ENCODE peak calls at places on chromosomes 1 and 21, in five cellular contexts. N is H1, W is HepG2, E is K562, G is GM12878. A is an unnamed sample.

GRCh38 chr21:35226960-35227741 is 178.0 kb upstream of the RUNX1 start:
- DNase-seq in G (peak), N (no peak), W (no peak), E (no peak), A (no peak)

GRCh38 chr21:45865106-45865835 is 116.3 kb upstream of the COL6A1 start:
- DNase-seq in N (no peak), E (no peak), W (no peak), G (no peak), A (no peak)

GRCh38 chr1:7899741-7900140 is 40.9 kb downstream of the TNFRSF9 start:
- DNase-seq in G (no peak), W (no peak), E (no peak), N (no peak), A (no peak)

GRCh38 chr21:27756191-27756590 is 789.3 kb upstream of the ADAMTS5 start:
- DNase-seq in G (no peak), N (no peak), W (no peak), E (no peak), A (no peak)

GRCh38 chr21:43995521-43996105 is 16.5 kb upstream of the TRAPPC10 start:
- DNase-seq in N (no peak), W (no peak), E (no peak), G (no peak), A (no peak)

GRCh38 chr1:212777166-212777565 is 14.4 kb downstream of the NSL1 start:
- DNase-seq in N (no peak), G (no peak), W (no peak), E (no peak), A (no peak)

GRCh38 chr1:236689713-236690569 is 3.6 kb downstream of the ACTN2 start:
- DNase-seq in E (no peak), N (no peak), W (no peak), G (no peak), A (no peak)

GRCh38 chr1:221841291-221841982 is 99.5 kb upstream of the DUSP10 start:
- DNase-seq in G (no peak), W (no peak), E (no peak), N (no peak), A (no peak)

GRCh38 chr21:34670220-34670961 is 1.6 kb downstream of the CLIC6 start:
- DNase-seq in W (no peak), G (no peak), N (no peak), E (no peak), A (no peak)

GRCh38 chr21:28627691-28628090 is 365.0 kb downstream of the LTN1 start:
- DNase-seq in W (no peak), G (no peak), N (no peak), E (no peak), A (no peak)

GRCh38 chr1:227939791-227940771 is 7.7 kb downstream of the WNT9A start:
- DNase-seq in N (no peak), E (no peak), G (no peak), W (no peak), A (no peak)

GRCh38 chr1:214027498-214027897 is 39.7 kb downstream of the PROX1 start:
- DNase-seq in E (no peak), N (no peak), W (peak), G (no peak), A (no peak)

GRCh38 chr1:214550339-214551051 is 907 bp downstream of the PTPN14 start:
- DNase-seq in E (no peak), N (no peak), G (no peak), W (no peak), A (no peak)

GRCh38 chr1:13605159-13605558 is 21.5 kb downstream of the PDPN start:
- DNase-seq in G (no peak), W (no peak), N (no peak), E (no peak), A (no peak)

GRCh38 chr1:1976031-1976430 is 27.6 kb downstream of the CFAP74 start:
- DNase-seq in G (no peak), W (no peak), E (no peak), N (no peak), A (no peak)

GRCh38 chr1:47755368-47755990 is 241.7 kb downstream of the TRABD2B start:
- DNase-seq in N (peak), E (peak), W (peak), G (no peak), A (peak)

GRCh38 chr1:119276558-119276957 is 92.0 kb upstream of the HAO2 start:
- DNase-seq in E (no peak), N (no peak), W (no peak), G (no peak), A (no peak)

GRCh38 chr1:228297242-228297641 is 89.4 kb downstream of the OBSCN start:
- DNase-seq in E (no peak), W (no peak), N (no peak), G (no peak), A (no peak)

GRCh38 chr21:45869121-45870007 is 112.2 kb upstream of the COL6A1 start:
- DNase-seq in N (no peak), E (no peak), W (no peak), G (no peak), A (no peak)

GRCh38 chr1:51719146-51719545 is 102.3 kb downstream of the OSBPL9 start:
- DNase-seq in W (no peak), N (no peak), E (no peak), G (no peak), A (no peak)

GRCh38 chr1:32981003-32981909 is 16.6 kb upstream of the RNF19B start:
- DNase-seq in W (no peak), E (no peak), N (no peak), G (peak), A (no peak)

GRCh38 chr1:15280416-15280815 is 33.4 kb downstream of the FHAD1 start:
- DNase-seq in G (no peak), W (no peak), N (no peak), E (no peak), A (no peak)

GRCh38 chr1:155256101-155256852 is 994 bp upstream of the ENTREP3 start:
- DNase-seq in N (no peak), W (no peak), G (no peak), E (no peak), A (no peak)

GRCh38 chr21:15604424-15604823 is 125.4 kb upstream of the USP25 start:
- DNase-seq in N (no peak), G (no peak), E (no peak), W (no peak), A (no peak)

GRCh38 chr1:30700528-30701265 is 22.7 kb downstream of the MATN1 start:
- DNase-seq in E (peak), G (no peak), N (no peak), W (no peak), A (no peak)

GRCh38 chr21:45592208-45592619 is 50.0 kb upstream of the SLC19A1 start:
- DNase-seq in W (no peak), N (no peak), G (peak), E (peak), A (no peak)

GRCh38 chr1:46301406-46302090 is 1.9 kb downstream of the LRRC41 start:
- DNase-seq in E (peak), G (no peak), W (peak), N (no peak), A (no peak)

GRCh38 chr1:82492168-82492567 is 691.4 kb downstream of the ADGRL2 start:
- DNase-seq in E (no peak), W (no peak), G (no peak), N (no peak), A (no peak)

GRCh38 chr1:238779676-238780075 is 606.7 kb upstream of the CHRM3 start:
- DNase-seq in E (no peak), N (no peak), W (no peak), G (no peak), A (no peak)

GRCh38 chr1:212470059-212470458 is 37.3 kb downstream of the NENF start:
- DNase-seq in E (no peak), W (no peak), N (no peak), G (no peak), A (peak)

GRCh38 chr1:203427451-203427850 is 48.2 kb upstream of the PRELP start:
- DNase-seq in E (no peak), W (no peak), G (no peak), N (no peak), A (no peak)

GRCh38 chr1:37394574-37395464 is 79.6 kb upstream of the ZC3H12A start:
- DNase-seq in N (peak), G (no peak), E (no peak), W (no peak), A (peak)

GRCh38 chr1:241994171-241994570 is 4.7 kb downstream of the MAP1LC3C start:
- DNase-seq in N (no peak), W (no peak), G (no peak), E (no peak), A (no peak)

GRCh38 chr21:34846601-34847112 is 177.9 kb downstream of the CLIC6 start:
- DNase-seq in E (no peak), W (no peak), G (no peak), N (no peak), A (peak)

GRCh38 chr1:200979574-200980451 is 43.7 kb downstream of the KIF21B start:
- DNase-seq in W (peak), G (no peak), N (peak), E (peak), A (peak)

GRCh38 chr1:206955476-206956312 is 9.4 kb upstream of the PIGR start:
- DNase-seq in G (no peak), E (peak), N (no peak), W (peak), A (no peak)

GRCh38 chr1:13407811-13408210 is 2.4 kb upstream of the PRAMEF20 start:
- DNase-seq in G (no peak), W (no peak), N (no peak), E (no peak), A (no peak)

GRCh38 chr1:205916541-205916940 is 26.7 kb downstream of the SLC26A9 start:
- DNase-seq in W (no peak), G (no peak), E (no peak), N (no peak), A (no peak)

GRCh38 chr1:205917466-205918248 is 25.6 kb downstream of the SLC26A9 start:
- DNase-seq in G (no peak), N (no peak), W (no peak), E (no peak), A (no peak)

GRCh38 chr1:205913451-205914204 is 29.6 kb downstream of the SLC26A9 start:
- DNase-seq in N (no peak), E (no peak), W (no peak), G (no peak), A (no peak)

GRCh38 chr1:205914730-205915129 is 28.5 kb downstream of the SLC26A9 start:
- DNase-seq in G (no peak), W (no peak), E (no peak), N (no peak), A (no peak)

GRCh38 chr1:205915354-205915990 is 27.8 kb downstream of the SLC26A9 start:
- DNase-seq in E (no peak), N (no peak), W (no peak), G (no peak), A (no peak)
- H3K27ac ChIP-seq in E (no peak), N (no peak), W (no peak), G (no peak), A (no peak)

GRCh38 chr1:161069731-161070270 is at the start of gene ARHGAP30:
- DNase-seq in W (no peak), E (no peak), N (no peak), G (peak), A (no peak)

GRCh38 chr1:161066694-161067093 is 3.0 kb downstream of the ARHGAP30 start:
- DNase-seq in G (no peak), W (no peak), N (no peak), E (no peak), A (no peak)

GRCh38 chr1:161069201-161069685 is 448 bp downstream of the ARHGAP30 start:
- DNase-seq in N (no peak), G (no peak), W (no peak), E (no peak), A (no peak)

GRCh38 chr1:161070737-161071136 is 1.0 kb upstream of the ARHGAP30 start:
- DNase-seq in N (no peak), G (no peak), E (no peak), W (no peak), A (no peak)

DNA sequence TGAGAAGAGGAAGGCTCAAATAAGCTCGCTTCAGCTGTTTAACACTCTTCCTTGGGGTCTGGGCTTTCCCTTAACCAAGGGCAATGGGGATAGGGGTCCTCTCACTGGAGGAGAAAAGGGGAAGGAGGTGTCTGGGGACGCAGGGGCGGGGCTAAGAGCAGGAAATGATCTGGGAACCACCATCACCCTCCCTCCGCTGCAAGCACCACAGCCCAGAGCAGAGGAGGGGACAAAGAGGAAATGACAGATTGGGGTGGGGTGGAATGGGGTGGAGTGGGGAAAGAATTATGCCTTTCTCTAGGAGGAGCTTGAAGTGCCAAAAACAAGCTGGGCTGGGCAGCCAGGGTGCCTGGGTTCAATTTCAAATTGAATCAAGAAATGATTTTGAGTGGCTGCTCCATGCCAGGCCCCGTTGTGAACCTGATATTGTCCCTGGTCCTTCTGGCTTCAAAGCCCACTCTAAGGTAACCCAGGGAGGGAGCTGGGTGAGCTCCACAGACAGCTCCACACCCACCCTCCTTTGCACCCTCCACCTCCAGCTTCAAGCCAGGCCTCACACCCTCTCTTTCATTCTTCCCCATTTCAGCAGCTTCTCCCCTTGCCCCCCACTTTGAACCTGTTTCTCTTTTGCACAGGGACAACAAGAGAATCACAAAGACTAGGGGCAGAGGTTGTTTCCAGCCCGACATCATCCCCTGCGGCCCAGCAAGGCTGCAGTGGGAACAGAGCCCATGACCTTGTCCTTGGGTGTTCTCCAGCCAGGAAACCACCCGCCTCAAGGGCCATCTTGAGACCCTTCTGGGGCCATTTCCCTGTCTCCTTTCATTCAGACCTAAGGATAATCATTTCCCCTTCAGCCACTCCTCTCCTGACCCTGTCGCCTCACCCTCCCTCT is 1.1 kb downstream of the ARHGAP30 start:
- DNase-seq in E (no peak), N (no peak), G (peak), W (no peak), A (no peak)
- TF ChIP-seq POLR2AphosphoS5 in E (no peak), N (no peak), G (peak), W (no peak), A (no peak)

DNA sequence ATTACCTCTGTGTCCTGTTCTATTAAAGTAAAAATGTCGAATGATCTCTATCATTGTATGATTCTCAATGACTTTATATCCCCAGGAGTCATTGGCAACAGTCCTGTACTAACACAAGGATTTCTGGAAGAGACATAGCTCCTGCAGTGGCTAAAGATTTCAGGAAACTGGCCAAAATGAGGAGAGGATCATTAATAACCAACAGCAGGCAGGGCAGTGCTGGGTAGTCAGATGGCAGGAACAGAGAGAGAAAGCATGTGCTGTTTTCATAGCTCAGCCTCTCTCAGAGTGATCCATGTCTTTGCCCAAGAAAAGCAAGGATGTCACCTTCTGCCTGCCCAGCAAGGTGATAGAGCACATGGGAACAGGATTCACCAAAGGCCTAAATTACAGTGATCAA is 604.7 kb upstream of the PLXNA2 start:
- DNase-seq in W (no peak), G (no peak), E (no peak), N (no peak), A (no peak)
- TF ChIP-seq ATF3 in W (no peak), G (no peak), E (no peak), N (no peak), A (no peak)

GRCh38 chr1:111559736-111560279 is 56.4 kb upstream of the ADORA3 start:
- DNase-seq in N (no peak), E (no peak), G (no peak), W (peak), A (no peak)
- H3K27ac ChIP-seq in N (no peak), E (no peak), G (no peak), W (peak), A (no peak)

GRCh38 chr21:39955326-39955725 is 88.1 kb downstream of the PCP4 start:
- DNase-seq in G (no peak), N (no peak), E (no peak), W (no peak), A (no peak)

GRCh38 chr21:39956586-39956985 is 89.3 kb downstream of the PCP4 start:
- DNase-seq in N (no peak), E (no peak), W (no peak), G (no peak), A (no peak)

GRCh38 chr21:39954570-39954969 is 87.3 kb downstream of the PCP4 start:
- DNase-seq in G (no peak), N (no peak), E (no peak), W (no peak), A (no peak)

GRCh38 chr21:39952265-39952664 is 85.0 kb downstream of the PCP4 start:
- DNase-seq in N (no peak), G (no peak), W (no peak), E (no peak), A (no peak)

GRCh38 chr21:39951183-39952101 is 84.2 kb downstream of the PCP4 start:
- DNase-seq in W (no peak), G (no peak), N (no peak), E (no peak), A (no peak)
- TF ChIP-seq POLR2AphosphoS5 in W (no peak), G (no peak), N (no peak), E (no peak), A (no peak)

GRCh38 chr1:29575277-29575676 is 339.0 kb downstream of the PTPRU start:
- DNase-seq in E (no peak), W (no peak), N (no peak), G (no peak), A (no peak)
- TF ChIP-seq ATF3 in E (no peak), W (no peak), N (no peak), G (no peak), A (no peak)

GRCh38 chr21:31917108-31917507 is 44.3 kb downstream of the HUNK start:
- DNase-seq in G (no peak), W (no peak), N (no peak), E (no peak), A (no peak)
- H3K27ac ChIP-seq in G (no peak), W (no peak), N (no peak), E (no peak), A (no peak)

GRCh38 chr1:184881941-184882648 is 92.2 kb downstream of the NIBAN1 start:
- DNase-seq in E (no peak), N (no peak), W (no peak), G (no peak), A (no peak)
- TF ChIP-seq POLR2AphosphoS5 in E (no peak), N (no peak), W (no peak), G (no peak), A (no peak)

DNA sequence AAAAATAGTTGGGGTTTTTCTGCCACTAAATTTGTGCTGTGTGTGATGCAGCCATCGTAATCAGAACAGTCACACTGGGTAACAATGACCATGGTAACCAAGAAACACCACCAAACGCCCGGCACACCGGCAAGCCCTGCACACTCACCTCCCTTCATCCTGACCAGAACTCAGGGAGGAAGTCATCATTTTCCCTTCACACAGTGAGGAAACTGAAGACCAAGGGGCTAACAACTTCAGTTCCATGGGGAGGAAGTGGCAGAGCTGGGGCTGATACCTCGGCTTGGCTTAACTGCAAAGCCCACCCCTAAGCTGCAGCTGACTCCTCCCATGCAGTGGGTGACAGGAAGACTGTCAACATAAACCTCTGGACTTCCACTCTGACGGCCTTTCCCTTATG is 69.3 kb upstream of the BCAR3 start:
- DNase-seq in G (no peak), W (no peak), N (no peak), E (no peak), A (no peak)
- TF ChIP-seq ATF3 in G (no peak), W (no peak), N (no peak), E (no peak), A (no peak)

A was measured in HCT116.